ENCODE peak calls at places on chromosomes 11 and 22, in nine cellular contexts. H, T, Z, I, F, O, K, M and D are unnamed samples. For H3K4me1, the result is how much of the 10 kb centered on the place peaks cover.

GRCh38 chr11:73652046-73652730 is 5.8 kb downstream of the PLEKHB1 start:
- DNase-seq in H (no peak), I (no peak), T (peak), Z (no peak), K (peak), M (peak), F (peak), O (no peak), D (no peak)

GRCh38 chr11:59802639-59803176 is 7.9 kb downstream of the MRPL16 start:
- DNase-seq in T (peak), O (peak), K (no peak), I (no peak), Z (no peak), H (no peak), M (peak), F (no peak), D (no peak)

GRCh38 chr11:124760205-124760652 is 1.9 kb downstream of the ESAM start:
- DNase-seq in K (no peak), M (no peak), I (peak), Z (no peak), T (peak), F (no peak), O (no peak), H (peak), D (peak)

GRCh38 chr22:37018815-37019308 is 385 bp downstream of the TST start:
- DNase-seq in H (peak), K (peak), M (peak), T (peak), Z (peak), F (peak), O (peak), I (peak), D (peak)

GRCh38 chr22:49481651-49482399 is 345.8 kb downstream of the BRD1 start:
- DNase-seq in Z (no peak), H (no peak), T (no peak), I (no peak), K (no peak), F (no peak), M (no peak), O (no peak), D (no peak)

GRCh38 chr11:35566161-35566560 is 40.7 kb upstream of the PAMR1 start:
- DNase-seq in H (no peak), F (no peak), Z (no peak), K (no peak), I (no peak), M (no peak), T (no peak), O (no peak), D (no peak)

GRCh38 chr11:11985016-11985715 is 23.3 kb downstream of the DKK3 start:
- DNase-seq in M (no peak), Z (no peak), I (no peak), T (no peak), F (peak), H (no peak), K (no peak), O (no peak), D (no peak)

GRCh38 chr11:10322830-10323792 is 18.2 kb downstream of the ADM start:
- DNase-seq in T (peak), O (peak), I (peak), K (peak), M (no peak), F (peak), H (no peak), Z (no peak), D (peak)

GRCh38 chr22:41344189-41344788 is 37.5 kb upstream of the TEF start:
- DNase-seq in T (no peak), F (no peak), Z (no peak), K (no peak), M (no peak), H (no peak), O (no peak), I (no peak), D (no peak)
- H3K4me3 ChIP-seq in T (no peak), F (no peak), Z (no peak), K (no peak), M (no peak), H (no peak), O (no peak), I (no peak), D (no peak)

DNA sequence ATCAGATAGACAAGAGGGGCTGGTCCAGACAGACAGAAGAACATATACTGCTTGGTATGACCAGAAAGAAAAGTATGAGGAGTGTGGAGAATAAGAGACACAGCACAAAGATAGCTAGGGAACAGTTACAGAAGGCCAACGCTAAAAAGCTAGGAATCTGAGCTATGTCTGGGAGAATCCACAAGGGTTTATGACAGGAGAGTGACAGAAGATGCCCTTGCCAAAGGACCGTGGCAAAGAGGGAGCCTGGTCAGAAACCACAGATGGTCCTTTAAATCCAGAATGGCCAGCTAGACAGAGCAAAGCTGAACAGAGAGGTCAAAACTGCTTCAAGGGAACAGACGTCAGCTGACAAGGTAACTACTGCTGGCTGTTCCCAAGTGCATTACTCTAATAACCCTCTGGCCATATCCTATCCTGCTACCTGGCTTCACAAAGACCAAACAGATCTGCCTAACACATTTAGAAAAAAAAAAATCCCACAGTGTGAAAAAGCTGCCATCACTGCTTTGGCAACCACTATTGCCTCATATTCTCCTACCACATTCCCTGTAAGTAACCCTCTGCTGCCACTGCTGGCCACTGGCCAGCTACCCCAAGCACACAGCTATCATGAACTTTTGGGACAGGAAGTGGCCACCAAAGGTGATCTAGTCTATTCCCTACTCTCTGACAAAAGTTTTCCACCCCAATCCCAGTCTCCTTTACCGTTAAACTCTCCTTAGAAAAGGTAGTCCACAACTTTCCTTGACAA is 7.3 kb downstream of the SERGEF start:
- DNase-seq in M (no peak), Z (no peak), I (no peak), K (no peak), H (no peak), T (no peak), O (no peak), F (no peak), D (no peak)
- H3K4me1 ChIP-seq in M (under half), Z (under half), I (under half), K (under half), H (under half), T (under half), O (under half), F (under half), D (under half)

DNA sequence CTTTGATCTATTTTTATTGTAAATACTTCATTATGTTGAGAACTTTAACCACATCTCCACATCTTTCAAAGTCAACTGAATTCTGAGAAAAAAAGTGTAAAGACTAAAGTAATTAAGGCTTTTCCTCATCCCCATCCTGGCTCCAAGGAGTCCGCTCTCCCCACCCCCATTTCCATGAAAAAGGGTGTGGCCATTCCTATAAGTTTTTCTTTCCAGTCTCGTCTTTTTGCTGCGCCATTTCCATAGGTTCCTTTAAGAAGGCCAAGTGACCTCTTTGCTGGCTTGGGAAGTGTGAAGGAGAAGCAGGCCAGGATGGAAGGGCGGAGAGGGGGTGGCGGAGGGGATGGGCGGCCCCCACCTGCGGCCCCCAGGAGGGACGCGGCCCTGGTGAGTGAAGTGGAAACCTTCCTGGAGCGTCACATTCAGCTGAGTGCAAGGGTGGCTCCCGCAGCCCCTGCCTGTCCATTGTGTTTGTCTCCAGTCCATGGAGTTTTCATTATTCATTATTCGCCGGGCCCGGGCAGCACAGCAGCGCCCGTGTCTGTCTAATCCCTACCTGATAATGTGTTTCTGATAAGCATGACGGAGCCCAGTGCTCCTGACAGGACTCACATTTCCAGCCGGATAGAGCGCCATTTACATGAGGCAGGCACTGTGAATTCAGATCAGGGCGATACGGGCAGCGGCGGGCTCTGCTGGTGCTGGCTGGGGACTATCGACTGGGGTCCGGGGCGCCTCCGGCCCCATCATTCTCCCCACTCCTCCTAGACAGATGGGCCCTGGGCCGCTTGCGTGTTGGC is 739.8 kb downstream of the OPCML start:
- DNase-seq in I (no peak), M (no peak), H (peak), O (no peak), K (no peak), T (no peak), F (no peak), Z (no peak), D (no peak)
- H3K4me3 ChIP-seq in I (peak), M (no peak), H (no peak), O (no peak), K (no peak), T (no peak), F (no peak), Z (no peak), D (no peak)

DNA sequence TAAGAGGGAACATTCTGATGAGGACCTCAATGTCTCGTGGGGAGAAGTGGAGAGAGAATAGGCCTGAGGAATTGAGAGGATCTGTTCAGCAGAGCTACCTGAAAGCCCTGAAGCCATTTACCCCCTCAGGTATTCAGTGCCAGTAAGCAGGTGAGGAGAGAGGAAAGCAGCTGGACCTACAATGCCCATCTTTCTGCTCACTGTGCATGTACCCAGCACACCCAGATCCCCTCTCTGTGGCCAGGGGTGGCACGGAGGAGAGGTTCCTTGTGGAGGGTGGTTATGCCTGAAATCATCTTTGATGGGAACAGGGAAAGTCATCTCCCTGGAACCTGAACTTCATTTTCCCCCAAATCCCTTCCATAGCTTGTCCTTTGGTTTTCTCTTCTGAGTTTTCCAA is 277.8 kb upstream of the B3GAT1 start:
- DNase-seq in H (no peak), F (no peak), Z (no peak), T (no peak), K (no peak), I (no peak), O (no peak), M (no peak), D (no peak)
- H3K4me1 ChIP-seq in H (under half), F (under half), Z (under half), T (under half), K (under half), I (under half), O (under half), M (under half), D (under half)

DNA sequence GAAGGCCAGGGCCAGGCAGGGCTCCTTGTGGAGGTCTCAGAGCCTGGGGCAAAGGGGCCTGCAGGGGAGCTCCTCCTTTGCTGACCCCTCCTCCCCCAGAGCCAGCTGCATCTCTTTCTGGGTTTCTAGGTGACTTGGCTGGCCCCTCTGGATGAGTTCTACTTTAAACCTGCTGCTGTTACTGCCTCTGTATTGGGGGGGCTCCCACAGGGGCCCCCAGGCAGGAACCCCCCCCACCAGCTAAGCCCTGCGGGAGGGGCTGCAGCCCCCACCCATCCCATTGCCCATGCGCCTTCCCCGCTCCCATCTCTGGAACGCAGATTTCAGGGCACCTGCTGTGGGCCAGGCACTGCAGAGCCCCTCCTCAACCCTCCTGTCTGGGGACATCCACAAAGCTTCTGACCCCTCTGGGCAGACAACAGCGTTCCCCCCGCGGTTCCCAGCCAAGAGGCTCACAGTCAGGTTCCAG is 890 bp upstream of the PLCB3 start:
- DNase-seq in O (no peak), M (no peak), Z (no peak), H (peak), T (no peak), F (no peak), K (no peak), I (no peak), D (no peak)
- H3K4me3 ChIP-seq in O (peak), M (peak), Z (no peak), H (no peak), T (peak), F (peak), K (no peak), I (peak), D (peak)

GRCh38 chr22:45276507-45276906 is 8.2 kb upstream of the UPK3A start:
- DNase-seq in T (no peak), O (no peak), Z (no peak), K (no peak), I (no peak), H (peak), M (no peak), F (no peak), D (no peak)
- H3K4me1 ChIP-seq in T (under half), O (under half), Z (under half), K (under half), I (under half), H (under half), M (under half), F (under half), D (under half)

GRCh38 chr11:65915821-65916251 is 3.0 kb downstream of the C11orf68 start:
- DNase-seq in M (no peak), F (peak), H (peak), I (peak), K (peak), T (peak), O (peak), Z (peak), D (peak)

GRCh38 chr11:65918211-65919150 is at the start of gene C11orf68:
- DNase-seq in I (no peak), T (no peak), O (peak), H (no peak), K (no peak), M (no peak), Z (peak), F (peak), D (no peak)

GRCh38 chr11:65916391-65916790 is 2.5 kb downstream of the C11orf68 start:
- DNase-seq in F (no peak), I (no peak), K (no peak), Z (no peak), O (no peak), M (no peak), T (no peak), H (no peak), D (no peak)

GRCh38 chr11:65917434-65918210 is 1.2 kb downstream of the C11orf68 start:
- DNase-seq in Z (no peak), F (no peak), O (peak), H (no peak), T (no peak), K (no peak), I (no peak), M (no peak), D (peak)

DNA sequence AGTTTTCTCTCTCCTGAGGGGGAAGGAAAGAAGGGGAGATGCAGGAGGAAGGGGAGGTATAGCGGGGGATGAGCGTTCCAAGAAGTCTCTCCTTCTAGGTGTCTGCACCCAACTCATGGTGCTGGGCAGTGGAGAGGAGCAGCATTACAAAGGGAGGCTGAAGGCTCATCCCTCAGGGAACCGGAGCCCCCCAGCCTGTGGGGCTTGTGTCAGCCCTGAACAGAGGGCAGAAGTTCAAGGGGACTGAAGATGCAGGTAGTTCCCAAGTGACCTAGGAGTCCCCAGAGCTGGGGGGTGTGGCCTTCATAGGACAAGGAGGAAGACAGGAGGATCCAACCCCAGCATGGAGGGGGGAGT is 1.8 kb downstream of the C11orf68 start:
- DNase-seq in H (no peak), T (no peak), M (no peak), F (no peak), I (no peak), O (no peak), Z (no peak), K (no peak), D (no peak)
- H3K4me3 ChIP-seq in H (no peak), T (no peak), M (no peak), F (peak), I (peak), O (peak), Z (no peak), K (no peak), D (peak)

GRCh38 chr11:61503135-61503770 is 5.3 kb upstream of the LRRC10B start:
- DNase-seq in H (no peak), M (no peak), I (no peak), F (no peak), T (no peak), Z (no peak), O (no peak), K (no peak), D (no peak)
- H3K4me1 ChIP-seq in H (under half), M (under half), I (under half), F (under half), T (under half), Z (under half), O (under half), K (under half), D (under half)

DNA sequence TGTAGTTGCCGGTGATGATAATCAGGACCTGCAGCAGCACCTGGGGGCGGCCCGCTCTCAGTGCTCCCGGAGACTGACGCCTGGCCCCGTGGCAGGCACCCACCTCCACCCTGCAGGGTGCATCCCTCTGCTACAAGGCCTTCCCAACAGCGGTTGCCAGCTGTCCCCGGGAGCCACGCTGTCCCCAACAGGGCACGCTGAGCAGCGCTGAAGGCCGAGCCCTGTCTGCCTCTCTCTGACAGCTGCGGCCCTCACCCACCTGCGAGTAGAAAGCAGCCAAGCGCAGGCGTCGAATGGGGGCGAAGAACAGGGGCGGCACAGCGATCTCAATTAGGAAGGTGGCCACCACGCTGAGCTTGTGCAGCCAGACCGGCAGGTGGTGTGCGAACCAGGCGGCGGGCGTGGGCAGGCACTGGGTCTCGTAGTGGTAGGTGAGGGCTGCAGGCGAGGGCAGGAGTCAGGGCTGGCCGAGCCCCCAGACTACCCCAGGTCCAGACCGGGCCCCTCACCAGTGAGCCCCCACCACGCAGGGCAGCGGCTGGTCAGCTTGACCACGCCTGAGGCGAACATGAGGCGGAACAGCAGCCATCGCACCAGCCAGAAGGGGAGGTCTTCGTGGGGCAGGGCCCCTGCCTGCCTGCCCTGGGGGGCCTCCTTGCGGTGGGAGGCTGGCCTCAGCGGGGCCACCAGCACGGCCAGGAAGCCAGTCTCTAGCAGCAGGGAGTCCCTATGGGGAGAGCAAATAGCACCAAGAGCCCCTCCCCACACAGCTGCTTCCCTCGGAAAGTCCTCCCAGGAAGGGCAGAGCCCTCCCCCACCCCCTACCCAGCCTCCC is 1.5 kb downstream of the LMF2 start:
- DNase-seq in M (no peak), K (no peak), I (no peak), O (no peak), T (no peak), H (peak), F (peak), Z (no peak), D (no peak)
- H3K4me3 ChIP-seq in M (no peak), K (no peak), I (peak), O (peak), T (peak), H (no peak), F (peak), Z (no peak), D (peak)

GRCh38 chr11:111183706-111184105 is 61.8 kb upstream of the POU2AF2 start:
- DNase-seq in F (no peak), H (no peak), Z (no peak), K (no peak), I (no peak), O (no peak), M (no peak), T (no peak), D (no peak)
- H3K4me1 ChIP-seq in F (under half), H (under half), Z (under half), K (under half), I (under half), O (under half), M (under half), T (under half), D (under half)